ENCODE peak calls at places on chromosomes 7 and 10, in four cellular contexts. One of them, this sample, is unnamed.

GRCh38 chr7:57207836-57208235 is 75.6 kb upstream of the ZNF479 start:
- DNase-seq in MM.1S: no peak
- DNase-seq in fibroblast of lung: no peak
- DNase-seq in neural progenitor cell: no peak
- DNase-seq in this sample: no peak

GRCh38 chr10:68734349-68734748 is 13.3 kb downstream of the CCAR1 start:
- DNase-seq in MM.1S: no peak
- DNase-seq in fibroblast of lung: no peak
- DNase-seq in neural progenitor cell: no peak
- DNase-seq in this sample: no peak

GRCh38 chr10:103884681-103885139 is 29.3 kb upstream of the SH3PXD2A start:
- DNase-seq in MM.1S: peak; percentile 27
- DNase-seq in fibroblast of lung: peak; percentile 32
- DNase-seq in neural progenitor cell: peak; percentile 67
- DNase-seq in this sample: peak; percentile 75

GRCh38 chr7:151060416-151061234 is 1.2 kb downstream of the SLC4A2 start:
- DNase-seq in MM.1S: no peak
- DNase-seq in fibroblast of lung: peak; percentile 34
- DNase-seq in neural progenitor cell: peak; percentile 88
- DNase-seq in this sample: peak; percentile 60

GRCh38 chr10:1153805-1154351 is 97.7 kb downstream of the WDR37 start:
- DNase-seq in MM.1S: no peak
- DNase-seq in fibroblast of lung: no peak
- DNase-seq in neural progenitor cell: peak; percentile 28
- DNase-seq in this sample: no peak

GRCh38 chr7:158362912-158363905 is 224.4 kb downstream of the PTPRN2 start:
- DNase-seq in MM.1S: no peak
- DNase-seq in fibroblast of lung: no peak
- DNase-seq in neural progenitor cell: peak; percentile 80
- DNase-seq in this sample: peak; percentile 15

GRCh38 chr7:80722596-80723141 is 84.2 kb downstream of the CD36 start:
- DNase-seq in MM.1S: no peak
- DNase-seq in fibroblast of lung: peak; percentile 100
- DNase-seq in neural progenitor cell: peak; percentile 10
- DNase-seq in this sample: peak; percentile 98

GRCh38 chr7:28554791-28555471 is 142.6 kb downstream of the CREB5 start:
- DNase-seq in MM.1S: no peak
- DNase-seq in fibroblast of lung: no peak
- DNase-seq in neural progenitor cell: no peak
- DNase-seq in this sample: no peak

GRCh38 chr7:154912921-154913644 is 89.8 kb downstream of the PAXIP1 start:
- DNase-seq in MM.1S: no peak
- DNase-seq in fibroblast of lung: no peak
- DNase-seq in neural progenitor cell: no peak
- DNase-seq in this sample: no peak

GRCh38 chr7:101725911-101726310 is 91.5 kb upstream of the CUX1 start:
- DNase-seq in MM.1S: no peak
- DNase-seq in fibroblast of lung: no peak
- DNase-seq in neural progenitor cell: no peak
- DNase-seq in this sample: peak; percentile 9

GRCh38 chr10:60042959-60043358 is 136.6 kb upstream of the CCDC6 start:
- DNase-seq in MM.1S: no peak
- DNase-seq in fibroblast of lung: no peak
- DNase-seq in neural progenitor cell: no peak
- DNase-seq in this sample: no peak

GRCh38 chr7:38625866-38626265 is 5.3 kb downstream of the AMPH start:
- DNase-seq in MM.1S: no peak
- DNase-seq in fibroblast of lung: no peak
- DNase-seq in neural progenitor cell: no peak
- DNase-seq in this sample: no peak

GRCh38 chr7:19397917-19398316 is 252.7 kb upstream of the FERD3L start:
- DNase-seq in MM.1S: peak; percentile 16
- DNase-seq in fibroblast of lung: peak; percentile 45
- DNase-seq in neural progenitor cell: no peak
- DNase-seq in this sample: peak; percentile 77

GRCh38 chr7:35584990-35585389 is 109.9 kb downstream of the HERPUD2 start:
- DNase-seq in MM.1S: no peak
- DNase-seq in fibroblast of lung: no peak
- DNase-seq in neural progenitor cell: no peak
- DNase-seq in this sample: no peak

GRCh38 chr10:101007099-101007711 is 7.6 kb downstream of the LZTS2 start:
- DNase-seq in MM.1S: no peak
- DNase-seq in fibroblast of lung: no peak
- DNase-seq in neural progenitor cell: no peak
- DNase-seq in this sample: no peak

GRCh38 chr10:99676895-99677294 is 17.6 kb downstream of the ENTPD7 start:
- DNase-seq in MM.1S: no peak
- DNase-seq in fibroblast of lung: peak; percentile 71
- DNase-seq in neural progenitor cell: no peak
- DNase-seq in this sample: no peak

GRCh38 chr7:1987084-1987535 is 245.6 kb downstream of the MAD1L1 start:
- DNase-seq in MM.1S: no peak
- DNase-seq in fibroblast of lung: no peak
- DNase-seq in neural progenitor cell: no peak
- DNase-seq in this sample: no peak

GRCh38 chr10:70985824-70986336 is 97.5 kb upstream of the PCBD1 start:
- DNase-seq in MM.1S: peak; percentile 54
- DNase-seq in fibroblast of lung: peak; percentile 10
- DNase-seq in neural progenitor cell: no peak
- DNase-seq in this sample: peak; percentile 74

GRCh38 chr7:116772423-116772852 is 89.9 kb upstream of the CAPZA2 start:
- DNase-seq in MM.1S: no peak
- DNase-seq in fibroblast of lung: peak; percentile 87
- DNase-seq in neural progenitor cell: no peak
- DNase-seq in this sample: peak; percentile 87

GRCh38 chr10:6927001-6927400 is 346.9 kb upstream of the PRKCQ start:
- DNase-seq in MM.1S: peak; percentile 27
- DNase-seq in fibroblast of lung: no peak
- DNase-seq in neural progenitor cell: no peak
- DNase-seq in this sample: no peak

GRCh38 chr7:98810166-98810802 is 59.5 kb downstream of the TMEM130 start:
- DNase-seq in MM.1S: no peak
- DNase-seq in fibroblast of lung: peak; percentile 60
- DNase-seq in neural progenitor cell: peak; percentile 48
- DNase-seq in this sample: no peak

GRCh38 chr7:133300811-133301210 is 47.9 kb downstream of the EXOC4 start:
- DNase-seq in MM.1S: no peak
- DNase-seq in fibroblast of lung: peak; percentile 49
- DNase-seq in neural progenitor cell: no peak
- DNase-seq in this sample: no peak

GRCh38 chr7:99473315-99473596 is 566 bp downstream of the ZNF789 start:
- DNase-seq in MM.1S: peak; percentile 37
- DNase-seq in fibroblast of lung: peak; percentile 89
- DNase-seq in neural progenitor cell: peak; percentile 54
- DNase-seq in this sample: peak; percentile 68

GRCh38 chr7:144437370-144438191 is 34.1 kb upstream of the NOBOX start:
- DNase-seq in MM.1S: peak; percentile 67
- DNase-seq in fibroblast of lung: peak; percentile 47
- DNase-seq in neural progenitor cell: peak; percentile 60
- DNase-seq in this sample: peak; percentile 88

GRCh38 chr10:128567561-128567960 is 441.3 kb upstream of the MKI67 start:
- DNase-seq in MM.1S: no peak
- DNase-seq in fibroblast of lung: no peak
- DNase-seq in neural progenitor cell: no peak
- DNase-seq in this sample: no peak

GRCh38 chr10:63633677-63634487 is 112.7 kb downstream of the REEP3 start:
- DNase-seq in MM.1S: no peak
- DNase-seq in fibroblast of lung: peak; percentile 41
- DNase-seq in neural progenitor cell: peak; percentile 28
- DNase-seq in this sample: peak; percentile 85

GRCh38 chr10:71094712-71095390 is 117.5 kb upstream of the UNC5B start:
- DNase-seq in MM.1S: no peak
- DNase-seq in fibroblast of lung: peak; percentile 11
- DNase-seq in neural progenitor cell: no peak
- DNase-seq in this sample: peak; percentile 4

GRCh38 chr7:107387573-107388219 is 82.2 kb upstream of the GPR22 start:
- DNase-seq in MM.1S: no peak
- DNase-seq in fibroblast of lung: peak; percentile 90
- DNase-seq in neural progenitor cell: no peak
- DNase-seq in this sample: peak; percentile 52

GRCh38 chr10:116620423-116621400 is at the start of gene PNLIPRP2:
- DNase-seq in MM.1S: no peak
- DNase-seq in fibroblast of lung: no peak
- DNase-seq in neural progenitor cell: no peak
- DNase-seq in this sample: no peak

GRCh38 chr10:74541375-74541774 is 285.0 kb upstream of the KAT6B start:
- DNase-seq in MM.1S: no peak
- DNase-seq in fibroblast of lung: no peak
- DNase-seq in neural progenitor cell: no peak
- DNase-seq in this sample: peak; percentile 51

GRCh38 chr10:2282194-2282593 is 544.9 kb upstream of the ADARB2 start:
- DNase-seq in MM.1S: no peak
- DNase-seq in fibroblast of lung: no peak
- DNase-seq in neural progenitor cell: peak; percentile 9
- DNase-seq in this sample: no peak

GRCh38 chr10:52525761-52526160 is 211.7 kb downstream of the DKK1 start:
- DNase-seq in MM.1S: no peak
- DNase-seq in fibroblast of lung: peak; percentile 81
- DNase-seq in neural progenitor cell: no peak
- DNase-seq in this sample: peak; percentile 89
- H3K9ac ChIP-seq in MM.1S: no peak overlapping the region
- H3K9ac ChIP-seq in fibroblast of lung: no peak overlapping the region
- H3K9ac ChIP-seq in neural progenitor cell: no peak overlapping the region
- H3K9ac ChIP-seq in this sample: no peak overlapping the region

GRCh38 chr7:130092598-130092997 is 22.3 kb downstream of the KLHDC10 start:
- DNase-seq in MM.1S: no peak
- DNase-seq in fibroblast of lung: no peak
- DNase-seq in neural progenitor cell: no peak
- DNase-seq in this sample: no peak
- H3K9ac ChIP-seq in MM.1S: no peak overlapping the region
- H3K9ac ChIP-seq in fibroblast of lung: no peak overlapping the region
- H3K9ac ChIP-seq in neural progenitor cell: no peak overlapping the region
- H3K9ac ChIP-seq in this sample: no peak overlapping the region

DNA sequence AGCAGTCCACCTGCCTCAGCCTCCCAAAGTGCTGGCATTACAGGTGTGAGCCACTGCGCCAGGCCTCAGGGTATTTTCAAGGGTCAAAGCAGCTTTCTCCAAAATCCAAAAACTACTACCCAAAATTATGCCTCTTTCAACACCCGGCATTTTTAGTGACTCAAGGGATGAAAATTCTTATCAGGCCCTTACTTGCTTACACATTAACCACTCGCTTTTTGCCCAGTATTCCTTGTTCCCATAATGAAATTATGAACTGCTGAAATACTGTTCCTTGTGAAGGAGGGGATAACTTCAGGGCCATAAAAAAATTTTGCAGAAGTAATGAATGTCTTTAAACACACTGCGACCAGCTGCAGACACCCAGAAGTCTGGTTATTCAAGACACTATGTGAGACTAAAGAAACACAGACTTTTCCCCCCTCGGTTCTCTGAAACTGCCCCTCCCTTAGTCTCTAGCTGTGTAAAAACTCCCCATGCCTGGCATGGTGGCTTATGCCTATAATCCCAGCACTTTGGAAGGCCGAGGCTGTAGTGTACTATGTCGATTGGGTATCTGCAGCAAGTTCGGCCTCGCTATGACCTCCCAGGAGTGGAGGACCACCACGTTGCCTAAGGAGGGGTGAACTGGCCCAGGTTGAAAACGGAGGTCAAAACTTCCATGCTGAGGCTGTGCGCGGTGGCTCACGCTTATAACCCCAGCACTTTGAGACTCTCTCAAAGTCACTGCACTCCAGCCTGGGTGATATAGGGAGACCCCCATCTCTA is 12.0 kb downstream of the FXYD4 start:
- DNase-seq in MM.1S: no peak
- DNase-seq in fibroblast of lung: no peak
- DNase-seq in neural progenitor cell: no peak
- DNase-seq in this sample: no peak
- H3K9ac ChIP-seq in MM.1S: no peak overlapping the region
- H3K9ac ChIP-seq in fibroblast of lung: no peak overlapping the region
- H3K9ac ChIP-seq in neural progenitor cell: no peak overlapping the region
- H3K9ac ChIP-seq in this sample: no peak overlapping the region

DNA sequence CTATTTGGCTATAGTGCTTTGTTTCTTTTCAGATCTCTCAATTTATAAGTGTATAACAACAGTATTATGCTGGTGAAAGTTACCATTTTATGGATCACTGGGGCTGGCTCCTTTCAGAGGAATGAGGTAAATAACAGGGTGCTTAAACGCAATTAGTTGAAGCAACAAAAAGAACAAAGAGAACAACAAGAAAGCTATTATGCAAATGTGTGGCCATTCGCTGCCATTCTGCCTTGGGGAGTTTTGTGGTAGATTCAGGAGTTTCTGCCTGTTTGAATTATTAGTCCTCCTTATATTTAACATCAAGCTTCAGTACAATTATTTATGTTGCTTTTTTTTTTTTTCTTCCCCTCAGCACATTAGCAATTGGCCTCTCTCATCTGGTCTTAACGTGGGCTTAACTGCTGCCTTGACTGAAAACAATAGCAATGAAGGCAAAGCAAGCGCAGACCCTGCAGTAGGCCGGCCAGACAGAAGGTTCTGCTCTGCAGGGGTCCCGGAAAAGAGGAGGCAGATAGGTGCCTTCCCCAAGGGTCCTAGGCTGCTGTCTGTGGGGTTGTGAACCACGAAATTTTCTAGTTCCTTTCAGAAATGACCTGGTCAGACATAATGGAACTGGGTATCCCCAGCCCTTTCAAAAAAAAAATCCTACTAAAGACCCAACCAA is 339.9 kb upstream of the PODXL start:
- DNase-seq in MM.1S: no peak
- DNase-seq in fibroblast of lung: peak; percentile 23
- DNase-seq in neural progenitor cell: peak; percentile 59
- DNase-seq in this sample: no peak
- H3K9ac ChIP-seq in MM.1S: no peak overlapping the region
- H3K9ac ChIP-seq in fibroblast of lung: no peak overlapping the region
- H3K9ac ChIP-seq in neural progenitor cell: no peak overlapping the region
- H3K9ac ChIP-seq in this sample: peak overlapping the region; percentile 61

DNA sequence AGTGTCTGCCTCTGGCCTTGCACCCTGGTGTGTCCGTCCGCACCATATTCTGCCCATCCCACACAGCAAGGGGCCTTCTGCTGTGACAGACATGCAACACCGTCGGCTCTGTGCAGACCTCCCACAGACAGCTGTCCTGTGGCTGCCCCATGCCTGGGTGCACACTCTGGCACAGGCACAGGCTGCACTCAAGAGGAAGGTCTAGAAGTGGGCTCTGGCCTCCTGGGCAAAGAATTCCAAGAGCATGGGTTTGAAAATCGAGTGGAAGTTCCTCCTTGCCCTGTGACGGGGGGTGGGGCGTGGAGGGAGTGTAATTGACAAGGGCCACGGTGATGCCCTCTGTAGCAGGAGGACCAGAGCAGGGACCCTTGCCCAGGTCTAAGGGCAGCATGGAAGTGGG is 4.3 kb upstream of the LOXL4 start:
- DNase-seq in MM.1S: no peak
- DNase-seq in fibroblast of lung: no peak
- DNase-seq in neural progenitor cell: no peak
- DNase-seq in this sample: no peak
- H3K9ac ChIP-seq in MM.1S: no peak overlapping the region
- H3K9ac ChIP-seq in fibroblast of lung: no peak overlapping the region
- H3K9ac ChIP-seq in neural progenitor cell: no peak overlapping the region
- H3K9ac ChIP-seq in this sample: no peak overlapping the region

This sample was measured in PC-3.